ENCODE peak calls at places on chromosomes 16 and 17, in eight cellular contexts. One of them, this sample, is unnamed.

GRCh38 chr16:88799569-88800276 is 3.9 kb upstream of the CDT1 start:
- DNase-seq in cardiac muscle cell: no peak
- DNase-seq in endodermal cell: no peak
- DNase-seq in PC-9: peak; percentile 23
- DNase-seq in choroid plexus epithelial cell: no peak
- DNase-seq in HFF-Myc: no peak
- DNase-seq in stomach: no peak
- DNase-seq in AG04449: no peak
- DNase-seq in this sample: no peak

GRCh38 chr17:80678621-80679020 is 134.0 kb downstream of the RPTOR start:
- DNase-seq in HFF-Myc: no peak
- DNase-seq in cardiac muscle cell: no peak
- DNase-seq in endodermal cell: peak; percentile 78
- DNase-seq in stomach: no peak
- DNase-seq in PC-9: no peak
- DNase-seq in choroid plexus epithelial cell: peak; percentile 78
- DNase-seq in AG04449: peak; percentile 42
- DNase-seq in this sample: peak; percentile 14

GRCh38 chr16:77111057-77111456 is 79.9 kb upstream of the MON1B start:
- DNase-seq in endodermal cell: no peak
- DNase-seq in PC-9: no peak
- DNase-seq in cardiac muscle cell: no peak
- DNase-seq in stomach: no peak
- DNase-seq in choroid plexus epithelial cell: no peak
- DNase-seq in HFF-Myc: no peak
- DNase-seq in AG04449: no peak
- DNase-seq in this sample: no peak

GRCh38 chr16:31253642-31254045 is 6.1 kb upstream of the ITGAM start:
- DNase-seq in choroid plexus epithelial cell: peak; percentile 31
- DNase-seq in endodermal cell: no peak
- DNase-seq in HFF-Myc: no peak
- DNase-seq in cardiac muscle cell: peak; percentile 10
- DNase-seq in PC-9: peak; percentile 65
- DNase-seq in stomach: peak; percentile 27
- DNase-seq in AG04449: no peak
- DNase-seq in this sample: no peak

GRCh38 chr16:3977376-3977775 is 96.9 kb upstream of the CREBBP start:
- DNase-seq in AG04449: no peak
- DNase-seq in cardiac muscle cell: no peak
- DNase-seq in HFF-Myc: no peak
- DNase-seq in choroid plexus epithelial cell: no peak
- DNase-seq in PC-9: no peak
- DNase-seq in endodermal cell: no peak
- DNase-seq in stomach: no peak
- DNase-seq in this sample: no peak

GRCh38 chr17:1890758-1891450 is 61.1 kb downstream of the RPA1 start:
- DNase-seq in endodermal cell: no peak
- DNase-seq in PC-9: no peak
- DNase-seq in stomach: no peak
- DNase-seq in AG04449: no peak
- DNase-seq in HFF-Myc: no peak
- DNase-seq in choroid plexus epithelial cell: peak; percentile 13
- DNase-seq in cardiac muscle cell: no peak
- DNase-seq in this sample: no peak

GRCh38 chr16:89431158-89431584 is 59.2 kb downstream of the ANKRD11 start:
- DNase-seq in HFF-Myc: peak; percentile 71
- DNase-seq in choroid plexus epithelial cell: no peak
- DNase-seq in stomach: peak; percentile 50
- DNase-seq in AG04449: no peak
- DNase-seq in endodermal cell: no peak
- DNase-seq in cardiac muscle cell: no peak
- DNase-seq in PC-9: no peak
- DNase-seq in this sample: peak; percentile 78

GRCh38 chr17:70644093-70644492 is 474.8 kb downstream of the KCNJ2 start:
- DNase-seq in choroid plexus epithelial cell: peak; percentile 53
- DNase-seq in PC-9: no peak
- DNase-seq in cardiac muscle cell: no peak
- DNase-seq in stomach: no peak
- DNase-seq in endodermal cell: no peak
- DNase-seq in AG04449: no peak
- DNase-seq in HFF-Myc: no peak
- DNase-seq in this sample: no peak

GRCh38 chr17:43324205-43324893 is 74.4 kb upstream of the ARL4D start:
- DNase-seq in stomach: no peak
- DNase-seq in AG04449: no peak
- DNase-seq in endodermal cell: peak; percentile 81
- DNase-seq in PC-9: no peak
- DNase-seq in cardiac muscle cell: no peak
- DNase-seq in choroid plexus epithelial cell: no peak
- DNase-seq in HFF-Myc: no peak
- DNase-seq in this sample: no peak

GRCh38 chr16:676565-677297 is 1.3 kb downstream of the RHBDL1 start:
- DNase-seq in AG04449: no peak
- DNase-seq in endodermal cell: no peak
- DNase-seq in HFF-Myc: no peak
- DNase-seq in PC-9: peak; percentile 60
- DNase-seq in cardiac muscle cell: no peak
- DNase-seq in choroid plexus epithelial cell: no peak
- DNase-seq in stomach: peak; percentile 83
- DNase-seq in this sample: no peak

GRCh38 chr16:20744922-20745440 is 3.4 kb upstream of the THUMPD1 start:
- DNase-seq in AG04449: no peak
- DNase-seq in choroid plexus epithelial cell: no peak
- DNase-seq in endodermal cell: no peak
- DNase-seq in HFF-Myc: no peak
- DNase-seq in cardiac muscle cell: no peak
- DNase-seq in PC-9: no peak
- DNase-seq in stomach: no peak
- DNase-seq in this sample: no peak

GRCh38 chr16:1744338-1744840 is 27.0 kb downstream of the NME3 start:
- DNase-seq in endodermal cell: no peak
- DNase-seq in PC-9: no peak
- DNase-seq in stomach: no peak
- DNase-seq in choroid plexus epithelial cell: no peak
- DNase-seq in HFF-Myc: no peak
- DNase-seq in AG04449: no peak
- DNase-seq in cardiac muscle cell: no peak
- DNase-seq in this sample: no peak

GRCh38 chr17:31256936-31257335 is 40.1 kb downstream of the OMG start:
- DNase-seq in endodermal cell: no peak
- DNase-seq in AG04449: no peak
- DNase-seq in stomach: no peak
- DNase-seq in PC-9: no peak
- DNase-seq in cardiac muscle cell: no peak
- DNase-seq in HFF-Myc: no peak
- DNase-seq in choroid plexus epithelial cell: no peak
- DNase-seq in this sample: no peak

GRCh38 chr17:75183999-75184884 is 1.5 kb upstream of the SUMO2 start:
- DNase-seq in endodermal cell: no peak
- DNase-seq in AG04449: no peak
- DNase-seq in stomach: no peak
- DNase-seq in cardiac muscle cell: no peak
- DNase-seq in PC-9: no peak
- DNase-seq in HFF-Myc: no peak
- DNase-seq in choroid plexus epithelial cell: no peak
- DNase-seq in this sample: no peak

GRCh38 chr16:81831722-81832126 is 52.6 kb downstream of the PLCG2 start:
- DNase-seq in HFF-Myc: no peak
- DNase-seq in AG04449: no peak
- DNase-seq in PC-9: no peak
- DNase-seq in cardiac muscle cell: no peak
- DNase-seq in endodermal cell: peak; percentile 65
- DNase-seq in stomach: peak; percentile 62
- DNase-seq in choroid plexus epithelial cell: no peak
- DNase-seq in this sample: no peak
- TF ChIP-seq CTCF in HFF-Myc: no peak
- TF ChIP-seq CTCF in AG04449: no peak
- TF ChIP-seq CTCF in PC-9: no peak
- TF ChIP-seq CTCF in cardiac muscle cell: no peak
- TF ChIP-seq CTCF in endodermal cell: peak; percentile 15
- TF ChIP-seq CTCF in stomach: no peak
- TF ChIP-seq CTCF in choroid plexus epithelial cell: no peak
- TF ChIP-seq CTCF in this sample: no peak

GRCh38 chr16:67370686-67371085 is 22.6 kb downstream of the TPPP3 start:
- DNase-seq in cardiac muscle cell: no peak
- DNase-seq in endodermal cell: no peak
- DNase-seq in choroid plexus epithelial cell: no peak
- DNase-seq in PC-9: no peak
- DNase-seq in HFF-Myc: no peak
- DNase-seq in AG04449: no peak
- DNase-seq in stomach: no peak
- DNase-seq in this sample: no peak

GRCh38 chr16:67361038-67361437 is 32.3 kb downstream of the TPPP3 start:
- DNase-seq in choroid plexus epithelial cell: no peak
- DNase-seq in AG04449: no peak
- DNase-seq in PC-9: no peak
- DNase-seq in stomach: no peak
- DNase-seq in cardiac muscle cell: no peak
- DNase-seq in HFF-Myc: no peak
- DNase-seq in endodermal cell: no peak
- DNase-seq in this sample: no peak

DNA sequence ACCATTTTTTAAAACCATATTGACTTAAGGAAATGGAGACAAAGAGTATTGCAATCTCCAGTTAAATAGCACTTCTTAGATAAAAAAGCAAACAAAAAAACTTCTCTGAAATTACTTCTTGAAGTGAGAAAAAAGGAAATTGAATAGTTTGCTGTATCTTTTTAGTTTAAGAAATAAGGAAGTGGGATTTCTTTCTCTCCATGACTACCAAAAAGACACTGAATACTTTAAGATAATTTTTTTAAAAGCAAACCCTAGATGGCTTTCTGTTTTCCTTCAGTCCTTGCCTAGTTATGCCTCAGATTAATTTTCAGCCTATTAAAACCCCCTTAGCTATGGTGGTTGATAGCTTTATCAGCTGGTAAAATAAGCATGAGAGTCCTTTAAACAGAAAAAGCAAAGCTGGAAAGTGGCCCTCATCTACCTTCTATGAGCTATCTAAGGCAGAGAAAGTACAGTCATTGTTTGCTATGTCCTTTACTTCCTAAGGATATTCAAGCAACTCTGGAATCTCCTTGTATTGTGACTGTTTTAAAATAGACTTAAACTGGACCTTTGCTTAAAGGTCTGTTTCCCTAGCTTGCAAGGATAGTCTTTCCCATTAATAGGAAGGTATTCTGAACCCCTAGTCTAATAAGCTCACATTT is 28.6 kb downstream of the TPPP3 start:
- DNase-seq in PC-9: no peak
- DNase-seq in choroid plexus epithelial cell: no peak
- DNase-seq in endodermal cell: no peak
- DNase-seq in cardiac muscle cell: no peak
- DNase-seq in stomach: no peak
- DNase-seq in HFF-Myc: no peak
- DNase-seq in AG04449: no peak
- DNase-seq in this sample: no peak
- H3K4me3 ChIP-seq in PC-9: no peak overlapping the region
- H3K4me3 ChIP-seq in choroid plexus epithelial cell: no peak overlapping the region
- H3K4me3 ChIP-seq in endodermal cell: peak overlapping the region; percentile 11
- H3K4me3 ChIP-seq in cardiac muscle cell: no peak overlapping the region
- H3K4me3 ChIP-seq in stomach: no peak overlapping the region
- H3K4me3 ChIP-seq in HFF-Myc: no peak overlapping the region
- H3K4me3 ChIP-seq in AG04449: no peak overlapping the region
- H3K4me3 ChIP-seq in this sample: no peak overlapping the region

GRCh38 chr17:4967539-4968165 is at the start of gene SPAG7:
- DNase-seq in choroid plexus epithelial cell: peak; percentile 99
- DNase-seq in stomach: peak; percentile 96
- DNase-seq in PC-9: peak; percentile 85
- DNase-seq in cardiac muscle cell: peak; percentile 98
- DNase-seq in endodermal cell: peak; percentile 99
- DNase-seq in AG04449: peak; percentile 90
- DNase-seq in HFF-Myc: peak; percentile 92
- DNase-seq in this sample: peak; percentile 99
- TF ChIP-seq CTCF in choroid plexus epithelial cell: no peak
- TF ChIP-seq CTCF in stomach: no peak
- TF ChIP-seq CTCF in PC-9: no peak
- TF ChIP-seq CTCF in cardiac muscle cell: no peak
- TF ChIP-seq CTCF in endodermal cell: no peak
- TF ChIP-seq CTCF in AG04449: no peak
- TF ChIP-seq CTCF in HFF-Myc: no peak
- TF ChIP-seq CTCF in this sample: peak; percentile 25

GRCh38 chr16:70804729-70805169 is 3.8 kb upstream of the VAC14 start:
- DNase-seq in HFF-Myc: no peak
- DNase-seq in PC-9: no peak
- DNase-seq in cardiac muscle cell: no peak
- DNase-seq in AG04449: no peak
- DNase-seq in choroid plexus epithelial cell: no peak
- DNase-seq in endodermal cell: peak; percentile 19
- DNase-seq in stomach: no peak
- DNase-seq in this sample: no peak
- H3K4me3 ChIP-seq in HFF-Myc: no peak overlapping the region
- H3K4me3 ChIP-seq in PC-9: peak overlapping the region; percentile 6
- H3K4me3 ChIP-seq in cardiac muscle cell: no peak overlapping the region
- H3K4me3 ChIP-seq in AG04449: no peak overlapping the region
- H3K4me3 ChIP-seq in choroid plexus epithelial cell: peak overlapping the region; percentile 22
- H3K4me3 ChIP-seq in endodermal cell: no peak overlapping the region
- H3K4me3 ChIP-seq in stomach: no peak overlapping the region
- H3K4me3 ChIP-seq in this sample: no peak overlapping the region

This sample was measured in fibroblast of the aortic adventitia.